ENCODE peak calls at places on chromosome 4, in four cellular contexts. P is stimulated activated CD4-positive, alpha-beta T cell treated with anti-CD3 and anti-CD28 coated beads, TNF-alpha, amount 100 ng/mL, for 4 hours; Z is NCI-H1105; O is AG10803. X is an unnamed sample.
A peak's percentile ranks its signal among the peaks of the same experiment; 100 is the strongest.

GRCh38 chr4:139552506-139552905 is 3.5 kb downstream of the SETD7 start:
- DNase-seq in P (no peak), Z (no peak), O (peak; percentile 67), X (peak; percentile 58)

GRCh38 chr4:173025131-173025530 is 143.5 kb upstream of the GALNT7 start:
- DNase-seq in Z (peak; percentile 59), P (no peak), O (peak; percentile 72), X (peak; percentile 66)

GRCh38 chr4:121370729-121371325 is 10.0 kb downstream of the QRFPR start:
- DNase-seq in Z (peak; percentile 39), O (peak; percentile 43), P (no peak), X (peak; percentile 37)

GRCh38 chr4:158870282-158871049 is 101.6 kb downstream of the FNIP2 start:
- DNase-seq in P (no peak), Z (no peak), O (no peak), X (no peak)

GRCh38 chr4:48858130-48858529 is 27.2 kb downstream of the OCIAD1 start:
- DNase-seq in P (no peak), O (peak; percentile 2), Z (no peak), X (no peak)

GRCh38 chr4:1574601-1575417 is 109.3 kb downstream of the FAM53A start:
- DNase-seq in O (no peak), P (no peak), Z (no peak), X (no peak)

GRCh38 chr4:6746721-6747689 is 31.0 kb downstream of the BLOC1S4 start:
- DNase-seq in Z (peak; percentile 43), O (no peak), P (no peak), X (peak; percentile 56)

GRCh38 chr4:143358419-143358818 is 21.7 kb downstream of the GAB1 start:
- DNase-seq in Z (no peak), O (no peak), P (no peak), X (no peak)

GRCh38 chr4:73664470-73664869 is 44.2 kb upstream of the RASSF6 start:
- DNase-seq in O (no peak), Z (no peak), P (no peak), X (no peak)

GRCh38 chr4:151324449-151325319 is 721 bp downstream of the SH3D19 start:
- DNase-seq in Z (no peak), O (peak; percentile 26), P (no peak), X (peak; percentile 77)

GRCh38 chr4:4575284-4576211 is 33.7 kb upstream of the STX18 start:
- DNase-seq in O (peak; percentile 62), P (peak; percentile 44), Z (no peak), X (peak; percentile 86)

GRCh38 chr4:151276787-151277557 is at the start of gene PRSS48:
- DNase-seq in Z (peak; percentile 11), P (no peak), O (peak; percentile 38), X (peak; percentile 81)

GRCh38 chr4:89657931-89658700 is 178.8 kb downstream of the SNCA start:
- DNase-seq in Z (no peak), P (no peak), O (peak; percentile 39), X (peak; percentile 9)

GRCh38 chr4:102781570-102781969 is 20.8 kb upstream of the MANBA start:
- DNase-seq in Z (no peak), P (no peak), O (no peak), X (no peak)

X was measured in AG20443.